ENCODE peak calls at places on chromosome 5, in seven cellular contexts. One of them, this sample, is unnamed.

GRCh38 chr5:116569999-116570398 is 4.6 kb downstream of the SEMA6A start:
- DNase-seq in hypothalamus: no peak
- DNase-seq in NCI-H748 treated with DMSO at 0.1 percent for 48 hours: no peak
- DNase-seq in kidney tubule cell: no peak
- DNase-seq in stimulated activated CD4-positive, alpha-beta T cell treated with anti-CD3 and anti-CD28 coated beads, TNF-alpha, amount 100 ng/mL, for 4 hours: no peak
- DNase-seq in T-cell: no peak
- DNase-seq in GM23338: no peak
- DNase-seq in this sample: no peak

GRCh38 chr5:53479656-53480473 is 564 bp upstream of the FST start:
- DNase-seq in hypothalamus: no peak
- DNase-seq in GM23338: peak
- DNase-seq in T-cell: peak
- DNase-seq in kidney tubule cell: peak
- DNase-seq in NCI-H748 treated with DMSO at 0.1 percent for 48 hours: peak
- DNase-seq in stimulated activated CD4-positive, alpha-beta T cell treated with anti-CD3 and anti-CD28 coated beads, TNF-alpha, amount 100 ng/mL, for 4 hours: no peak
- DNase-seq in this sample: no peak

GRCh38 chr5:21654-22233 is 70.2 kb upstream of the PLEKHG4B start:
- DNase-seq in stimulated activated CD4-positive, alpha-beta T cell treated with anti-CD3 and anti-CD28 coated beads, TNF-alpha, amount 100 ng/mL, for 4 hours: no peak
- DNase-seq in GM23338: peak
- DNase-seq in NCI-H748 treated with DMSO at 0.1 percent for 48 hours: no peak
- DNase-seq in T-cell: no peak
- DNase-seq in kidney tubule cell: peak
- DNase-seq in hypothalamus: no peak
- DNase-seq in this sample: no peak

GRCh38 chr5:38738898-38739743 is 106.7 kb upstream of the OSMR start:
- DNase-seq in hypothalamus: no peak
- DNase-seq in NCI-H748 treated with DMSO at 0.1 percent for 48 hours: no peak
- DNase-seq in GM23338: no peak
- DNase-seq in T-cell: no peak
- DNase-seq in kidney tubule cell: no peak
- DNase-seq in stimulated activated CD4-positive, alpha-beta T cell treated with anti-CD3 and anti-CD28 coated beads, TNF-alpha, amount 100 ng/mL, for 4 hours: no peak
- DNase-seq in this sample: no peak

GRCh38 chr5:54301215-54301614 is 9.2 kb downstream of the ARL15 start:
- DNase-seq in T-cell: no peak
- DNase-seq in stimulated activated CD4-positive, alpha-beta T cell treated with anti-CD3 and anti-CD28 coated beads, TNF-alpha, amount 100 ng/mL, for 4 hours: no peak
- DNase-seq in kidney tubule cell: no peak
- DNase-seq in hypothalamus: no peak
- DNase-seq in GM23338: no peak
- DNase-seq in NCI-H748 treated with DMSO at 0.1 percent for 48 hours: no peak
- DNase-seq in this sample: no peak

GRCh38 chr5:51225671-51226419 is 157.4 kb upstream of the ISL1 start:
- DNase-seq in hypothalamus: no peak
- DNase-seq in T-cell: no peak
- DNase-seq in NCI-H748 treated with DMSO at 0.1 percent for 48 hours: peak
- DNase-seq in GM23338: peak
- DNase-seq in stimulated activated CD4-positive, alpha-beta T cell treated with anti-CD3 and anti-CD28 coated beads, TNF-alpha, amount 100 ng/mL, for 4 hours: no peak
- DNase-seq in kidney tubule cell: no peak
- DNase-seq in this sample: no peak

GRCh38 chr5:169494383-169495251 is 89.0 kb upstream of the SPDL1 start:
- DNase-seq in GM23338: no peak
- DNase-seq in hypothalamus: no peak
- DNase-seq in kidney tubule cell: no peak
- DNase-seq in T-cell: no peak
- DNase-seq in NCI-H748 treated with DMSO at 0.1 percent for 48 hours: no peak
- DNase-seq in stimulated activated CD4-positive, alpha-beta T cell treated with anti-CD3 and anti-CD28 coated beads, TNF-alpha, amount 100 ng/mL, for 4 hours: no peak
- DNase-seq in this sample: no peak

GRCh38 chr5:75558221-75558620 is 46.5 kb downstream of the POLK start:
- DNase-seq in hypothalamus: no peak
- DNase-seq in kidney tubule cell: no peak
- DNase-seq in GM23338: no peak
- DNase-seq in NCI-H748 treated with DMSO at 0.1 percent for 48 hours: no peak
- DNase-seq in T-cell: no peak
- DNase-seq in stimulated activated CD4-positive, alpha-beta T cell treated with anti-CD3 and anti-CD28 coated beads, TNF-alpha, amount 100 ng/mL, for 4 hours: no peak
- DNase-seq in this sample: no peak

GRCh38 chr5:179836225-179837019 is 15.7 kb downstream of the SQSTM1 start:
- DNase-seq in NCI-H748 treated with DMSO at 0.1 percent for 48 hours: no peak
- DNase-seq in hypothalamus: no peak
- DNase-seq in GM23338: peak
- DNase-seq in T-cell: peak
- DNase-seq in stimulated activated CD4-positive, alpha-beta T cell treated with anti-CD3 and anti-CD28 coated beads, TNF-alpha, amount 100 ng/mL, for 4 hours: peak
- DNase-seq in kidney tubule cell: peak
- DNase-seq in this sample: peak

GRCh38 chr5:55885359-55885758 is 34.2 kb downstream of the IL31RA start:
- DNase-seq in kidney tubule cell: no peak
- DNase-seq in NCI-H748 treated with DMSO at 0.1 percent for 48 hours: no peak
- DNase-seq in GM23338: no peak
- DNase-seq in T-cell: no peak
- DNase-seq in stimulated activated CD4-positive, alpha-beta T cell treated with anti-CD3 and anti-CD28 coated beads, TNF-alpha, amount 100 ng/mL, for 4 hours: no peak
- DNase-seq in hypothalamus: no peak
- DNase-seq in this sample: no peak

GRCh38 chr5:127754727-127755126 is 51.5 kb downstream of the CCDC192 start:
- DNase-seq in hypothalamus: no peak
- DNase-seq in T-cell: no peak
- DNase-seq in stimulated activated CD4-positive, alpha-beta T cell treated with anti-CD3 and anti-CD28 coated beads, TNF-alpha, amount 100 ng/mL, for 4 hours: no peak
- DNase-seq in NCI-H748 treated with DMSO at 0.1 percent for 48 hours: no peak
- DNase-seq in kidney tubule cell: no peak
- DNase-seq in GM23338: no peak
- DNase-seq in this sample: no peak

GRCh38 chr5:76690704-76691469 is 25.0 kb upstream of the F2R start:
- DNase-seq in hypothalamus: no peak
- DNase-seq in GM23338: no peak
- DNase-seq in NCI-H748 treated with DMSO at 0.1 percent for 48 hours: no peak
- DNase-seq in kidney tubule cell: no peak
- DNase-seq in stimulated activated CD4-positive, alpha-beta T cell treated with anti-CD3 and anti-CD28 coated beads, TNF-alpha, amount 100 ng/mL, for 4 hours: no peak
- DNase-seq in T-cell: no peak
- DNase-seq in this sample: no peak

GRCh38 chr5:58950224-58950623 is 367.3 kb downstream of the RAB3C start:
- DNase-seq in kidney tubule cell: no peak
- DNase-seq in GM23338: no peak
- DNase-seq in hypothalamus: no peak
- DNase-seq in stimulated activated CD4-positive, alpha-beta T cell treated with anti-CD3 and anti-CD28 coated beads, TNF-alpha, amount 100 ng/mL, for 4 hours: no peak
- DNase-seq in T-cell: no peak
- DNase-seq in NCI-H748 treated with DMSO at 0.1 percent for 48 hours: no peak
- DNase-seq in this sample: no peak

GRCh38 chr5:4862500-4862899 is 277.6 kb upstream of the ADAMTS16 start:
- DNase-seq in NCI-H748 treated with DMSO at 0.1 percent for 48 hours: peak
- DNase-seq in stimulated activated CD4-positive, alpha-beta T cell treated with anti-CD3 and anti-CD28 coated beads, TNF-alpha, amount 100 ng/mL, for 4 hours: no peak
- DNase-seq in hypothalamus: no peak
- DNase-seq in kidney tubule cell: peak
- DNase-seq in T-cell: no peak
- DNase-seq in GM23338: peak
- DNase-seq in this sample: no peak

GRCh38 chr5:34015120-34015807 is 7.4 kb upstream of the AMACR start:
- DNase-seq in stimulated activated CD4-positive, alpha-beta T cell treated with anti-CD3 and anti-CD28 coated beads, TNF-alpha, amount 100 ng/mL, for 4 hours: no peak
- DNase-seq in T-cell: no peak
- DNase-seq in hypothalamus: no peak
- DNase-seq in GM23338: no peak
- DNase-seq in kidney tubule cell: no peak
- DNase-seq in NCI-H748 treated with DMSO at 0.1 percent for 48 hours: no peak
- DNase-seq in this sample: no peak

GRCh38 chr5:116404792-116405191 is 169.8 kb downstream of the SEMA6A start:
- DNase-seq in NCI-H748 treated with DMSO at 0.1 percent for 48 hours: no peak
- DNase-seq in GM23338: no peak
- DNase-seq in kidney tubule cell: peak
- DNase-seq in stimulated activated CD4-positive, alpha-beta T cell treated with anti-CD3 and anti-CD28 coated beads, TNF-alpha, amount 100 ng/mL, for 4 hours: no peak
- DNase-seq in T-cell: no peak
- DNase-seq in hypothalamus: no peak
- DNase-seq in this sample: no peak

GRCh38 chr5:132747064-132747692 is at the start of gene CCNI2:
- DNase-seq in kidney tubule cell: peak
- DNase-seq in T-cell: peak
- DNase-seq in NCI-H748 treated with DMSO at 0.1 percent for 48 hours: no peak
- DNase-seq in hypothalamus: no peak
- DNase-seq in GM23338: peak
- DNase-seq in stimulated activated CD4-positive, alpha-beta T cell treated with anti-CD3 and anti-CD28 coated beads, TNF-alpha, amount 100 ng/mL, for 4 hours: peak
- DNase-seq in this sample: no peak

GRCh38 chr5:36252722-36253340 is 11.1 kb upstream of the NADK2 start:
- DNase-seq in GM23338: no peak
- DNase-seq in NCI-H748 treated with DMSO at 0.1 percent for 48 hours: no peak
- DNase-seq in T-cell: no peak
- DNase-seq in stimulated activated CD4-positive, alpha-beta T cell treated with anti-CD3 and anti-CD28 coated beads, TNF-alpha, amount 100 ng/mL, for 4 hours: no peak
- DNase-seq in kidney tubule cell: no peak
- DNase-seq in hypothalamus: no peak
- DNase-seq in this sample: no peak

GRCh38 chr5:14186132-14186830 is 43.1 kb downstream of the TRIO start:
- DNase-seq in kidney tubule cell: peak
- DNase-seq in GM23338: no peak
- DNase-seq in NCI-H748 treated with DMSO at 0.1 percent for 48 hours: no peak
- DNase-seq in T-cell: no peak
- DNase-seq in stimulated activated CD4-positive, alpha-beta T cell treated with anti-CD3 and anti-CD28 coated beads, TNF-alpha, amount 100 ng/mL, for 4 hours: no peak
- DNase-seq in hypothalamus: no peak
- DNase-seq in this sample: no peak

GRCh38 chr5:142701673-142702311 is 15.9 kb upstream of the FGF1 start:
- DNase-seq in stimulated activated CD4-positive, alpha-beta T cell treated with anti-CD3 and anti-CD28 coated beads, TNF-alpha, amount 100 ng/mL, for 4 hours: no peak
- DNase-seq in NCI-H748 treated with DMSO at 0.1 percent for 48 hours: no peak
- DNase-seq in kidney tubule cell: no peak
- DNase-seq in T-cell: no peak
- DNase-seq in GM23338: peak
- DNase-seq in hypothalamus: no peak
- DNase-seq in this sample: no peak

GRCh38 chr5:141514330-141515111 is 25.6 kb downstream of the PCDHGC5 start:
- DNase-seq in kidney tubule cell: peak
- DNase-seq in GM23338: peak
- DNase-seq in T-cell: no peak
- DNase-seq in stimulated activated CD4-positive, alpha-beta T cell treated with anti-CD3 and anti-CD28 coated beads, TNF-alpha, amount 100 ng/mL, for 4 hours: no peak
- DNase-seq in NCI-H748 treated with DMSO at 0.1 percent for 48 hours: no peak
- DNase-seq in hypothalamus: no peak
- DNase-seq in this sample: no peak

GRCh38 chr5:77498952-77499351 is 6.8 kb upstream of the WDR41 start:
- DNase-seq in GM23338: no peak
- DNase-seq in T-cell: no peak
- DNase-seq in hypothalamus: no peak
- DNase-seq in NCI-H748 treated with DMSO at 0.1 percent for 48 hours: no peak
- DNase-seq in kidney tubule cell: no peak
- DNase-seq in stimulated activated CD4-positive, alpha-beta T cell treated with anti-CD3 and anti-CD28 coated beads, TNF-alpha, amount 100 ng/mL, for 4 hours: no peak
- DNase-seq in this sample: no peak

GRCh38 chr5:174083041-174083827 is 37.7 kb downstream of the NSG2 start:
- DNase-seq in GM23338: no peak
- DNase-seq in stimulated activated CD4-positive, alpha-beta T cell treated with anti-CD3 and anti-CD28 coated beads, TNF-alpha, amount 100 ng/mL, for 4 hours: no peak
- DNase-seq in T-cell: no peak
- DNase-seq in NCI-H748 treated with DMSO at 0.1 percent for 48 hours: peak
- DNase-seq in kidney tubule cell: no peak
- DNase-seq in hypothalamus: no peak
- DNase-seq in this sample: no peak